ENCODE peak calls at places on chromosomes 1 and 21, in nine cellular contexts. G is right atrium auricular region, B is aorta, H is prostate gland, V is transverse colon, R is esophagus squamous epithelium, J is mucosa of descending colon, M is tibial nerve, F is NT2/D1. L is an unnamed sample.
A peak's percentile ranks its signal among the peaks of the same experiment; 100 is the strongest.

GRCh38 chr1:208242829-208243521 is 1.2 kb downstream of the PLXNA2 start:
- DNase-seq in V (peak; percentile 45), R (no peak), M (no peak), H (no peak), F (no peak), G (no peak), J (peak; percentile 70), B (peak; percentile 81), L (no peak)

GRCh38 chr1:44151808-44152207 is 10.4 kb upstream of the KLF18 start:
- DNase-seq in G (no peak), B (no peak), R (no peak), M (no peak), V (no peak), H (no peak), J (no peak), F (no peak), L (no peak)

GRCh38 chr1:218711884-218712674 is 366.9 kb downstream of the TGFB2 start:
- DNase-seq in B (no peak), R (no peak), G (peak; percentile 69), H (no peak), V (peak; percentile 12), J (no peak), M (no peak), F (no peak), L (no peak)

GRCh38 chr1:176744142-176744541 is 281.2 kb downstream of the PAPPA2 start:
- DNase-seq in G (no peak), M (no peak), V (no peak), H (no peak), J (no peak), R (no peak), F (no peak), B (no peak), L (no peak)

GRCh38 chr21:46618738-46619369 is 14.0 kb upstream of the S100B start:
- DNase-seq in V (no peak), M (no peak), J (no peak), G (no peak), B (no peak), H (no peak), F (no peak), R (no peak), L (no peak)

GRCh38 chr1:32247983-32248889 is 1.2 kb downstream of the FAM167B start:
- DNase-seq in G (peak; percentile 88), M (peak; percentile 82), F (peak; percentile 90), R (peak; percentile 28), V (peak; percentile 92), J (peak; percentile 92), B (peak; percentile 94), H (peak; percentile 69), L (no peak)

GRCh38 chr1:47228644-47229030 is 3.4 kb downstream of the TAL1 start:
- DNase-seq in G (no peak), H (no peak), R (no peak), B (no peak), J (no peak), M (no peak), V (no peak), F (no peak), L (no peak)

GRCh38 chr1:156584813-156585212 is 5.3 kb downstream of the TTC24 start:
- DNase-seq in G (no peak), J (peak; percentile 23), V (no peak), R (no peak), H (no peak), F (no peak), B (no peak), M (no peak), L (no peak)

GRCh38 chr1:17596186-17596585 is 56.7 kb downstream of the ARHGEF10L start:
- DNase-seq in M (no peak), G (no peak), F (no peak), B (no peak), R (no peak), J (peak; percentile 85), H (no peak), V (peak; percentile 84), L (no peak)

GRCh38 chr1:89719502-89720306 is 86.8 kb downstream of the LRRC8C start:
- DNase-seq in R (no peak), F (no peak), V (no peak), G (no peak), J (no peak), B (no peak), H (no peak), M (no peak), L (peak; percentile 87)

GRCh38 chr21:42685954-42686500 is 32.6 kb downstream of the PDE9A start:
- DNase-seq in R (no peak), B (no peak), G (no peak), H (no peak), F (no peak), J (no peak), M (no peak), V (no peak), L (no peak)

GRCh38 chr1:157147906-157148717 is 9.9 kb upstream of the ETV3 start:
- DNase-seq in M (no peak), H (no peak), V (no peak), J (no peak), B (no peak), R (no peak), F (no peak), G (no peak), L (no peak)

GRCh38 chr1:235279627-235280194 is 48.3 kb downstream of the ARID4B start:
- DNase-seq in F (no peak), H (no peak), R (no peak), M (no peak), B (no peak), J (no peak), G (no peak), V (no peak), L (no peak)

GRCh38 chr1:235275836-235276235 is 52.1 kb downstream of the ARID4B start:
- DNase-seq in R (no peak), F (no peak), M (no peak), G (no peak), J (no peak), H (no peak), B (no peak), V (no peak), L (no peak)

GRCh38 chr1:235278233-235278914 is 49.6 kb downstream of the ARID4B start:
- DNase-seq in H (no peak), G (no peak), B (no peak), V (no peak), M (no peak), J (no peak), R (no peak), F (no peak), L (no peak)

GRCh38 chr1:235278915-235279292 is 49.1 kb downstream of the ARID4B start:
- DNase-seq in J (no peak), F (no peak), B (no peak), V (no peak), G (no peak), R (no peak), H (no peak), M (no peak), L (no peak)

DNA sequence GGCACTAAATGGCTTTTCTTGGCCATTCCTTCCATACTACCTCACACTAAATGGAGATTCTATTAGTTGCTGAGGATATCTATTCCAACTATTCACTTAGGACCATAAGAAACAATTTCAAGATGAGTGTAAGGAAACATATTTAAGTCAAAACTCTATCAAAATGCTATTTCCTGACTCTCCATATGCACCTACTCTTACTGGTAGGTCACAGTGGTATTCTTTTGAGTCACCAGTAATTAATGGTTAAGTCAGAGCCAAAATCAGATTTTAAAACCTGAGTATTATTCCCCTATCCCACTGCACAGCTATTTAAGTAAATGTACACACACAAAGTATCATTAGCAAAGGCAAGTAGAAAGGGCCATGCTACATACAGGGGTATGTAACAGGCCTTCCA is 50.3 kb downstream of the ARID4B start:
- DNase-seq in F (no peak), R (no peak), B (no peak), G (no peak), H (no peak), V (no peak), J (no peak), M (no peak), L (no peak)
- H3K9me3 ChIP-seq in F (no peaks in the 10 kb centered on the region), R (no peaks in the 10 kb centered on the region), B (no peaks in the 10 kb centered on the region), G (no peaks in the 10 kb centered on the region), H (no peaks in the 10 kb centered on the region), V (no peaks in the 10 kb centered on the region), J (no peaks in the 10 kb centered on the region), M (no peaks in the 10 kb centered on the region), L (no peaks in the 10 kb centered on the region)

GRCh38 chr21:30044447-30045064 is 104.8 kb upstream of the GRIK1 start:
- DNase-seq in G (no peak), F (no peak), R (no peak), H (no peak), B (no peak), M (peak; percentile 43), V (no peak), J (no peak), L (no peak)
- H3K9me3 ChIP-seq in G (peaks cover 8% of the 10 kb centered on the region), F (no peaks in the 10 kb centered on the region), R (no peaks in the 10 kb centered on the region), H (no peaks in the 10 kb centered on the region), B (no peaks in the 10 kb centered on the region), M (no peaks in the 10 kb centered on the region), V (no peaks in the 10 kb centered on the region), J (no peaks in the 10 kb centered on the region), L (no peaks in the 10 kb centered on the region)

DNA sequence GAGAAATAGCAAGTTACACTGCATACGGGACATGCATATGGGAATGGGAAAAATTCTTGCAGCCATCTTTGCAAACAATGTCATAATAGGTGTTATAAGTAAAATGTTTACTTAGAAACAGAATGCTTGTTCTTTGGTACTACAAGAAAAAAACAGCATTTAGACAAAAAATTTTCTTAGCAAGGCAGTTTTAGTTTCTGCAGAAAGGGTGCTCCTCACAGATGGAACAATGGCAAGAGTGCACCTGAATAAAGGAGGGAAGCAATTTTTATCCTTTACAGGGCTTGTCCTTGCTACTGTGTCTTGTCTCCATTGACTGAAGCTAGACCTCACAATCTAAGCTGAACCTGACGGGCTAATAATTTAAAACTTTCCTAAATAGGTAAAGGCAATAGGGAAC is 79.2 kb upstream of the DESI2 start:
- DNase-seq in B (no peak), G (no peak), J (no peak), M (no peak), F (no peak), V (no peak), R (no peak), H (no peak), L (no peak)
- H3K9me3 ChIP-seq in B (peaks cover 18% of the 10 kb centered on the region), G (peaks cover 58% of the 10 kb centered on the region), J (peaks cover 59% of the 10 kb centered on the region), M (peaks cover 12% of the 10 kb centered on the region), F (peaks cover 70% of the 10 kb centered on the region), V (peaks cover 52% of the 10 kb centered on the region), R (peaks cover 62% of the 10 kb centered on the region), H (peaks cover 8% of the 10 kb centered on the region), L (peaks cover 13% of the 10 kb centered on the region)

GRCh38 chr21:19123053-19123452 is 719.5 kb upstream of the TMPRSS15 start:
- DNase-seq in R (no peak), G (no peak), V (no peak), B (no peak), F (no peak), M (no peak), J (no peak), H (no peak), L (no peak)

GRCh38 chr21:19120591-19120990 is 717.0 kb upstream of the TMPRSS15 start:
- DNase-seq in J (no peak), R (no peak), F (peak; percentile 76), G (no peak), M (no peak), V (no peak), H (no peak), B (no peak), L (no peak)

GRCh38 chr21:19123525-19123924 is 719.9 kb upstream of the TMPRSS15 start:
- DNase-seq in J (no peak), G (no peak), M (no peak), H (no peak), B (no peak), V (no peak), F (no peak), R (no peak), L (no peak)

DNA sequence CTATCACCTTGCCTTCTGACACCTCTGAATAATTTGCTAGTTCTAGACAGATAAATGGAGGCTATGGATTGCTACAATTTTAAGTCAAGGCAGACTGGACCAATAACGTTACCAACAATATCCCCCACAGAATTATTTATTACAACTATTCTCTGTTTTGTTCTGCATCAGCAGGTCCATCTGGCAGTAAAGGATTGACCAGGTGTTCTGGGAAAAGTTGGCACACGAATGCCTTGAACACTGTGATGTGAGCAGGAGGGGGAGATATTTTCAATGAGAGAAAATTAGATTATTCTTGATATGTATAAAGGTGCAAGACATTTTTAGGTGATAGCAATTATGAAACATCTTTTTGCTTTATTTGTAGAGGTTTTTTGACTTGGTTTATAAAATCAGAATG is 718.8 kb upstream of the TMPRSS15 start:
- DNase-seq in G (no peak), M (no peak), B (no peak), J (no peak), F (no peak), H (no peak), V (no peak), R (no peak), L (no peak)
- H3K9me3 ChIP-seq in G (no peaks in the 10 kb centered on the region), M (no peaks in the 10 kb centered on the region), B (peaks cover 2% of the 10 kb centered on the region), J (peaks cover 4% of the 10 kb centered on the region), F (peaks cover 26% of the 10 kb centered on the region), H (no peaks in the 10 kb centered on the region), V (no peaks in the 10 kb centered on the region), R (no peaks in the 10 kb centered on the region), L (no peaks in the 10 kb centered on the region)

L was measured in SK-N-MC.